ENCODE peak calls at places on chromosomes 5 and 9, in four cellular contexts. O is GM23338, L is PC-3, Q is OCI-LY7. U is an unnamed sample. For H3K4me1, the result is how much of the 10 kb centered on the place peaks cover.

GRCh38 chr9:82180711-82181110 is 192.1 kb downstream of the SPATA31D1 start:
- DNase-seq in O (no peak), L (peak), Q (no peak), U (no peak)

GRCh38 chr5:122896598-122897282 is 51.3 kb downstream of the SNX24 start:
- DNase-seq in O (peak), L (peak), Q (peak), U (peak)

GRCh38 chr5:82544004-82544403 is 265.9 kb upstream of the RPS23 start:
- DNase-seq in O (peak), L (no peak), Q (no peak), U (no peak)

GRCh38 chr5:172074896-172075295 is 68.5 kb upstream of the FBXW11 start:
- DNase-seq in O (no peak), L (no peak), Q (no peak), U (no peak)

GRCh38 chr5:84028093-84028492 is 307.4 kb upstream of the HAPLN1 start:
- DNase-seq in O (no peak), L (peak), Q (no peak), U (no peak)

GRCh38 chr9:133421615-133422542 is at the start of gene ADAMTS13:
- DNase-seq in O (peak), L (no peak), Q (peak), U (no peak)

GRCh38 chr5:62214701-62215100 is 91.3 kb upstream of the KIF2A start:
- DNase-seq in O (no peak), L (peak), Q (no peak), U (peak)

GRCh38 chr9:83956288-83957028 is 23.6 kb downstream of the HNRNPK start:
- DNase-seq in O (peak), L (peak), Q (peak), U (no peak)

GRCh38 chr9:124450241-124450924 is at the start of gene ADGRD2:
- DNase-seq in O (peak), L (peak), Q (no peak), U (no peak)

GRCh38 chr5:175842947-175843793 is 28.2 kb upstream of the CPLX2 start:
- DNase-seq in O (no peak), L (peak), Q (no peak), U (peak)

GRCh38 chr5:144142030-144142825 is 28.2 kb downstream of the YIPF5 start:
- DNase-seq in O (peak), L (peak), Q (peak), U (peak)

GRCh38 chr5:132764051-132764450 is 13.0 kb downstream of the SEPTIN8 start:
- DNase-seq in O (no peak), L (no peak), Q (no peak), U (no peak)

GRCh38 chr5:115979628-115980041 is 17.4 kb downstream of the LVRN start:
- DNase-seq in O (no peak), L (no peak), Q (no peak), U (no peak)

GRCh38 chr5:171542504-171543150 is 123.2 kb downstream of the FGF18 start:
- DNase-seq in O (no peak), L (no peak), Q (no peak), U (no peak)

GRCh38 chr9:81588148-81588874 is 101.0 kb downstream of the TLE1 start:
- DNase-seq in O (no peak), L (peak), Q (no peak), U (no peak)

GRCh38 chr5:127550652-127551409 is 33.4 kb downstream of the PRRC1 start:
- DNase-seq in O (no peak), L (no peak), Q (no peak), U (peak)

GRCh38 chr9:131037336-131038255 is 28.6 kb downstream of the LAMC3 start:
- DNase-seq in O (no peak), L (no peak), Q (no peak), U (no peak)

GRCh38 chr5:159342838-159343237 is 12.6 kb upstream of the IL12B start:
- DNase-seq in O (no peak), L (no peak), Q (no peak), U (no peak)

GRCh38 chr9:133119461-133120342 is 1.3 kb downstream of the RALGDS start:
- DNase-seq in O (peak), L (peak), Q (no peak), U (no peak)

GRCh38 chr5:132094393-132095076 is 20.9 kb downstream of the CSF2 start:
- DNase-seq in O (no peak), L (peak), Q (no peak), U (peak)

DNA sequence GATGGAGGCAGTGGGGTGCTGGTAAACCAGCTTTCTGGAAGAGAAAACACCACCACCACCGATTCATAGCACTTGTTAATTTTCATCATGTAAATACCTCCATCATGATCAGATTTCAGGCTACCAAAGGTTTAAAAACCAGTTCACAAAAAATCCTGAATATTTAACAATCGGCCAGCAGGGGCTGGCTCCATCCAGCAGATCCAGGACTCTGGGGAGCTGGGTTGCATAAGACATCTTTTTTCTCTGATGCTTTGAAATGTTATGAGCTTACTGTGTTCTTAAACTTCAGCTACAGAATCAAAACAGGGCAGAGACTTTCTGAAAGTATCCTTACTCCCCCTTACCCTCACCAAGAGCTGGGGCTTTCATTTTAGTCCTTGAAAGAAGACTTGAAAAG is 14.6 kb upstream of the RNF183 start:
- DNase-seq in O (no peak), L (no peak), Q (no peak), U (no peak)
- H2AFZ ChIP-seq in O (no peak), L (no peak), Q (no peak), U (no peak)

GRCh38 chr5:139746691-139747582 is 48.7 kb upstream of the PSD2 start:
- DNase-seq in O (peak), L (no peak), Q (peak), U (no peak)

GRCh38 chr5:139745800-139746690 is 49.6 kb upstream of the PSD2 start:
- DNase-seq in O (peak), L (peak), Q (peak), U (peak)

GRCh38 chr5:139747583-139748504 is 47.8 kb upstream of the PSD2 start:
- DNase-seq in O (peak), L (no peak), Q (no peak), U (no peak)

GRCh38 chr5:139749242-139749641 is 46.4 kb upstream of the PSD2 start:
- DNase-seq in O (no peak), L (no peak), Q (no peak), U (no peak)

GRCh38 chr5:139748505-139748826 is 47.1 kb upstream of the PSD2 start:
- DNase-seq in O (no peak), L (no peak), Q (no peak), U (no peak)
- H3K4me1 ChIP-seq in O (under half), L (under half), Q (under half), U (under half)

GRCh38 chr9:95138474-95138873 is 179.0 kb downstream of the FANCC start:
- DNase-seq in O (peak), L (peak), Q (no peak), U (no peak)
- TF ChIP-seq CTCF in O (no peak), L (no peak), Q (no peak), U (no peak)

GRCh38 chr9:30575218-30575617 is 1809.2 kb upstream of the ACO1 start:
- DNase-seq in O (no peak), L (no peak), Q (no peak), U (no peak)

GRCh38 chr9:30584559-30584958 is 1799.9 kb upstream of the ACO1 start:
- DNase-seq in O (no peak), L (no peak), Q (no peak), U (no peak)

GRCh38 chr9:30575691-30576090 is 1808.8 kb upstream of the ACO1 start:
- DNase-seq in O (peak), L (no peak), Q (no peak), U (no peak)

GRCh38 chr9:30574355-30575151 is 1809.9 kb upstream of the ACO1 start:
- DNase-seq in O (peak), L (no peak), Q (no peak), U (no peak)

GRCh38 chr9:30579810-30580209 is 1804.6 kb upstream of the ACO1 start:
- DNase-seq in O (no peak), L (no peak), Q (no peak), U (no peak)
- H2AFZ ChIP-seq in O (no peak), L (no peak), Q (no peak), U (no peak)

GRCh38 chr5:100840364-100840763 is 62.7 kb downstream of the ST8SIA4 start:
- DNase-seq in O (no peak), L (peak), Q (peak), U (peak)

GRCh38 chr5:100838048-100838473 is 65.0 kb downstream of the ST8SIA4 start:
- DNase-seq in O (no peak), L (peak), Q (no peak), U (no peak)

GRCh38 chr5:100840769-100841168 is 62.3 kb downstream of the ST8SIA4 start:
- DNase-seq in O (no peak), L (no peak), Q (no peak), U (no peak)

GRCh38 chr5:100846722-100847121 is 56.4 kb downstream of the ST8SIA4 start:
- DNase-seq in O (no peak), L (no peak), Q (no peak), U (no peak)

DNA sequence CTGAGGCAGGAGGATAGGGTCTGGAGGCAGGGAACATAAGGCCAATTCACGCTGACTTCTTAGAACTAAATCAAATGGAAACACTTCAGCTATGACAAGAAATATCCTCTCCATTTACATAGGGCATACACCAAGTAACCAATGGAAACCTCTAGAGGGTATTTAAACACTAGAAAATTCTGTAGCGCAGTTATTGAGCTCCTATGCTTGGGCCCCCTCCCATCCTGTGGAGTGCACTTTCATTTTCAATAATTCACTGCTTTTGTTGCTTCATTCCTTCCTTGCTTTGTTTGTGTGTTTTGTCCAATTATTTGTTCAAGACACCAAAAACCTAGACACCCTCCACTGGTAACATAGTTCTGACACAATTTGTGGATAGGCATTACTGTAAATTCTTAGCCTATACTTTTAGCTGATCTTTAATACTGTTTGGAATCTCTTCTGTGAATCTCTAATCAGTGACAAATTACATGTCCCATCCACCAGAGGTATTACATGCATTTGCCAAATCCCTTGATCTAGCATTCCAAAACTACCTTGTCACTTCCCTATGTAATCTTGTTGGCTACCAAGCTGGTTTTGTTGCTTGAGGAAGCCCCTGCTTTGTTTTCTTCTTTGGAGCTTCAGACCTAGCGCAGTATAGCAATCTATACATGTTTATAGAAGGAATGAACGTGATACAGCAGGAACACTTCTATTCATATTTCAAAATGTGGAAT is 61.6 kb downstream of the ST8SIA4 start:
- DNase-seq in O (no peak), L (peak), Q (no peak), U (no peak)
- H3K4me1 ChIP-seq in O (under half), L (under half), Q (under half), U (under half)

GRCh38 chr5:16659536-16659935 is 42.7 kb upstream of the RETREG1 start:
- DNase-seq in O (no peak), L (no peak), Q (no peak), U (no peak)

GRCh38 chr5:16656561-16657191 is 39.9 kb upstream of the RETREG1 start:
- DNase-seq in O (no peak), L (no peak), Q (no peak), U (peak)

GRCh38 chr5:16654647-16655334 is 38.0 kb upstream of the RETREG1 start:
- DNase-seq in O (no peak), L (peak), Q (no peak), U (no peak)
- TF ChIP-seq CTCF in O (no peak), L (no peak), Q (no peak), U (no peak)

GRCh38 chr5:67416986-67417385 is 220.4 kb upstream of the CD180 start:
- DNase-seq in O (peak), L (no peak), Q (no peak), U (no peak)

GRCh38 chr5:67416133-67416937 is 219.7 kb upstream of the CD180 start:
- DNase-seq in O (peak), L (no peak), Q (no peak), U (no peak)

GRCh38 chr5:67414712-67415111 is 218.1 kb upstream of the CD180 start:
- DNase-seq in O (peak), L (no peak), Q (no peak), U (no peak)

GRCh38 chr5:67417839-67418238 is 221.2 kb upstream of the CD180 start:
- DNase-seq in O (peak), L (no peak), Q (no peak), U (no peak)

DNA sequence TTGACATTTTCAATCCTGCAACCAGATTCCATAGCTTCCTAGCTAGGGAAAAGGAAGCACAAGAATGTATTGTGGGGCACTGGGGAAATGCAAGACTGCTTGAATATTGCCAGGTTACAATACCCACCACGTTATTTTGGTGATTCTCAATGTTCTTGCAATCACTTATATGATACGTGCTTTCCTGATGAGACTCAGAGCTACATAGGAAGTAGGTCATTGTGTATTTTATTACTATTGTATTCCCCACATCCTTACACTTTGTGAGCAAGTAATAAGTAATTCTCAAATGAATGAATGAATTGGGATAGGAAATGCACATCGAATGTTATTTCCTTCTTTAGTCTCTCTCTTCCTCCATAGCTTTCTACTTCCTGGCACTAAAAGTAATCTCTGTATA is 217.2 kb upstream of the CD180 start:
- DNase-seq in O (no peak), L (no peak), Q (no peak), U (no peak)
- H2AFZ ChIP-seq in O (no peak), L (no peak), Q (no peak), U (no peak)